ENCODE peak calls at places on chromosomes 13 and 19, in nine cellular contexts. G is cerebellum, Y is endothelial cell, Q is psoas muscle, P is HS-27A, D is HEK293T, J is NCI-H1105, O is T-helper 9 cell, Z is skeletal muscle cell. T is an unnamed sample.

GRCh38 chr13:33134213-33134612 is 118.0 kb downstream of the KL start:
- DNase-seq in G (no peak), Y (no peak), Q (no peak), P (no peak), D (no peak), J (no peak), O (no peak), Z (no peak), T (no peak)

GRCh38 chr13:51241720-51242119 is 19.5 kb downstream of the FAM124A start:
- DNase-seq in G (no peak), Y (no peak), Q (no peak), P (no peak), D (no peak), J (no peak), O (no peak), Z (peak), T (no peak)

GRCh38 chr19:366951-367350 is 22.4 kb upstream of the MIER2 start:
- DNase-seq in G (no peak), Y (no peak), Q (no peak), P (no peak), D (no peak), J (no peak), O (no peak), Z (no peak), T (no peak)

GRCh38 chr19:14472202-14472961 is 2.8 kb downstream of the PTGER1 start:
- DNase-seq in G (peak), Y (peak), Q (peak), P (no peak), D (peak), J (peak), O (peak), Z (no peak), T (peak)

GRCh38 chr13:51619614-51620013 is 35.4 kb downstream of the WDFY2 start:
- DNase-seq in G (no peak), Y (no peak), Q (no peak), P (no peak), D (no peak), J (no peak), O (no peak), Z (peak), T (no peak)

GRCh38 chr19:34999498-35000337 is at the start of gene GRAMD1A:
- DNase-seq in G (peak), Y (peak), Q (peak), P (peak), D (peak), J (peak), O (peak), Z (peak), T (peak)

GRCh38 chr19:15779756-15780476 is 7.5 kb upstream of the OR10H5 start:
- DNase-seq in G (peak), Y (no peak), Q (peak), P (no peak), D (no peak), J (no peak), O (no peak), Z (no peak), T (no peak)

GRCh38 chr19:35054626-35055025 is 13.1 kb downstream of the HPN start:
- DNase-seq in G (no peak), Y (no peak), Q (no peak), P (no peak), D (no peak), J (no peak), O (no peak), Z (no peak), T (no peak)

GRCh38 chr19:45496349-45496953 is 396 bp downstream of the RTN2 start:
- DNase-seq in G (no peak), Y (peak), Q (peak), P (no peak), D (peak), J (peak), O (no peak), Z (no peak), T (peak)

GRCh38 chr13:34035676-34036325 is 217.9 kb downstream of the RFC3 start:
- DNase-seq in G (no peak), Y (no peak), Q (no peak), P (no peak), D (no peak), J (no peak), O (no peak), Z (no peak), T (no peak)

GRCh38 chr19:287381-287871 is 3.8 kb downstream of the PLPP2 start:
- DNase-seq in G (no peak), Y (no peak), Q (no peak), P (no peak), D (no peak), J (no peak), O (no peak), Z (no peak), T (no peak)

GRCh38 chr13:113862191-113862765 is 1.6 kb downstream of the GAS6 start:
- DNase-seq in G (no peak), Y (no peak), Q (no peak), P (no peak), D (no peak), J (no peak), O (no peak), Z (no peak), T (peak)

GRCh38 chr13:76783798-76784197 is 102.4 kb downstream of the KCTD12 start:
- DNase-seq in G (peak), Y (no peak), Q (no peak), P (no peak), D (no peak), J (no peak), O (no peak), Z (no peak), T (no peak)

GRCh38 chr13:42076309-42076713 is 27.9 kb downstream of the DGKH start:
- DNase-seq in G (no peak), Y (no peak), Q (no peak), P (no peak), D (peak), J (no peak), O (no peak), Z (no peak), T (no peak)

T was measured in D341Med.